ENCODE peak calls at places on chromosomes 6 and 20, in seven cellular contexts. V is HCT116, F is A549, M is ovary, U is heart left ventricle, E is adrenal gland, L is HepG2. N is an unnamed sample.

GRCh38 chr6:17115251-17116089 is 13.6 kb downstream of the STMND1 start:
- DNase-seq in V (peak; percentile 34), F (peak; percentile 13), M (no peak), U (no peak), E (peak; percentile 45), L (peak; percentile 47), N (peak; percentile 43)

GRCh38 chr6:68196645-68197044 is 438.4 kb upstream of the ADGRB3 start:
- DNase-seq in V (no peak), F (no peak), M (no peak), U (no peak), E (no peak), L (peak; percentile 10), N (no peak)

GRCh38 chr6:149919834-149920225 is 3.1 kb downstream of the RAET1G start:
- DNase-seq in V (no peak), F (no peak), M (peak; percentile 7), U (no peak), E (no peak), L (no peak), N (no peak)

GRCh38 chr6:127301199-127301700 is 34.6 kb downstream of the RNF146 start:
- DNase-seq in V (no peak), F (no peak), M (no peak), U (no peak), E (no peak), L (no peak), N (no peak)

GRCh38 chr20:61263084-61263695 is 11.1 kb downstream of the CDH4 start:
- DNase-seq in V (no peak), F (no peak), M (no peak), U (no peak), E (peak; percentile 40), L (no peak), N (no peak)

GRCh38 chr20:51331466-51331865 is 211.1 kb downstream of the NFATC2 start:
- DNase-seq in V (no peak), F (no peak), M (no peak), U (no peak), E (no peak), L (no peak), N (peak; percentile 72)

GRCh38 chr6:13923527-13924145 is 1.1 kb upstream of the RNF182 start:
- DNase-seq in V (no peak), F (peak; percentile 15), M (no peak), U (no peak), E (no peak), L (no peak), N (peak; percentile 79)

GRCh38 chr6:109984410-109984809 is 6.3 kb downstream of the GPR6 start:
- DNase-seq in V (no peak), F (no peak), M (no peak), U (no peak), E (no peak), L (no peak), N (no peak)

GRCh38 chr6:52725133-52725529 is 38.1 kb downstream of the GSTA2 start:
- DNase-seq in V (no peak), F (no peak), M (no peak), U (peak; percentile 34), E (peak; percentile 50), L (no peak), N (no peak)

GRCh38 chr6:144912474-144912873 is 627.3 kb downstream of the UTRN start:
- DNase-seq in V (no peak), F (no peak), M (no peak), U (no peak), E (no peak), L (no peak), N (peak; percentile 22)

GRCh38 chr20:57672164-57672563 is 37.7 kb downstream of the PMEPA1 start:
- DNase-seq in V (no peak), F (no peak), M (no peak), U (peak; percentile 76), E (peak; percentile 50), L (no peak), N (no peak)

GRCh38 chr6:21753571-21754108 is 160.1 kb downstream of the SOX4 start:
- DNase-seq in V (no peak), F (no peak), M (no peak), U (no peak), E (no peak), L (no peak), N (no peak)

GRCh38 chr6:28161410-28162079 is 19.9 kb downstream of the ZKSCAN8 start:
- DNase-seq in V (no peak), F (peak; percentile 25), M (peak; percentile 83), U (peak; percentile 76), E (peak; percentile 81), L (peak; percentile 79), N (peak; percentile 41)

GRCh38 chr20:41482647-41483552 is 116.3 kb upstream of the EMILIN3 start:
- DNase-seq in V (no peak), F (no peak), M (no peak), U (no peak), E (no peak), L (no peak), N (peak; percentile 35)

GRCh38 chr6:88870728-88871330 is 92.6 kb downstream of the RNGTT start:
- DNase-seq in V (peak; percentile 29), F (peak; percentile 3), M (no peak), U (no peak), E (peak; percentile 58), L (peak; percentile 50), N (no peak)

GRCh38 chr20:8356850-8357249 is 224.8 kb downstream of the PLCB1 start:
- DNase-seq in V (no peak), F (no peak), M (no peak), U (no peak), E (no peak), L (no peak), N (no peak)

GRCh38 chr6:19866900-19867627 is 29.9 kb downstream of the ID4 start:
- DNase-seq in V (peak; percentile 71), F (no peak), M (no peak), U (no peak), E (no peak), L (peak; percentile 18), N (peak; percentile 25)

GRCh38 chr6:47145212-47145611 is 103.1 kb upstream of the ADGRF1 start:
- DNase-seq in V (no peak), F (no peak), M (no peak), U (no peak), E (no peak), L (no peak), N (no peak)

GRCh38 chr6:52718535-52718934 is 44.7 kb downstream of the GSTA2 start:
- DNase-seq in V (no peak), F (no peak), M (no peak), U (no peak), E (no peak), L (no peak), N (no peak)

GRCh38 chr6:16619017-16619416 is 142.2 kb downstream of the ATXN1 start:
- DNase-seq in V (no peak), F (no peak), M (no peak), U (no peak), E (no peak), L (no peak), N (no peak)

GRCh38 chr6:75601608-75602163 is at the start of gene SENP6:
- DNase-seq in V (peak; percentile 27), F (peak; percentile 21), M (peak; percentile 86), U (peak; percentile 92), E (peak; percentile 79), L (peak; percentile 72), N (peak; percentile 68)

GRCh38 chr6:26366504-26366903 is 1.5 kb downstream of the BTN3A2 start:
- DNase-seq in V (no peak), F (no peak), M (no peak), U (no peak), E (no peak), L (no peak), N (no peak)

GRCh38 chr6:52557389-52558265 is 19.2 kb downstream of the TRAM2 start:
- DNase-seq in V (no peak), F (no peak), M (no peak), U (no peak), E (no peak), L (no peak), N (no peak)

GRCh38 chr6:15299430-15300131 is 53.7 kb downstream of the JARID2 start:
- DNase-seq in V (no peak), F (no peak), M (no peak), U (peak; percentile 63), E (peak; percentile 51), L (peak; percentile 60), N (no peak)

GRCh38 chr6:117512056-117512828 is 29.8 kb downstream of the DCBLD1 start:
- DNase-seq in V (no peak), F (no peak), M (no peak), U (no peak), E (no peak), L (no peak), N (no peak)

GRCh38 chr20:47225458-47225857 is 131.0 kb downstream of the ZMYND8 start:
- DNase-seq in V (no peak), F (no peak), M (no peak), U (no peak), E (no peak), L (no peak), N (no peak)
- TF ChIP-seq POLR2A in V (no peak), F (no peak), M (no peak), U (no peak), E (no peak), L (no peak), N (no peak)

GRCh38 chr20:407097-407952 is 774 bp upstream of the RBCK1 start:
- DNase-seq in V (peak; percentile 51), F (peak; percentile 91), M (peak; percentile 80), U (peak; percentile 85), E (peak; percentile 86), L (peak; percentile 95), N (peak; percentile 91)
- TF ChIP-seq POLR2A in V (peak; percentile 76), F (peak; percentile 74), M (peak; percentile 4), U (no peak), E (no peak), L (peak; percentile 98), N (peak; percentile 80)

GRCh38 chr6:41427642-41428401 is 92.4 kb downstream of the NCR2 start:
- DNase-seq in V (no peak), F (no peak), M (peak; percentile 56), U (peak; percentile 60), E (no peak), L (peak; percentile 65), N (peak; percentile 58)
- TF ChIP-seq POLR2A in V (no peak), F (no peak), M (no peak), U (no peak), E (no peak), L (no peak), N (no peak)

GRCh38 chr20:59572515-59572914 is 31.8 kb upstream of the PHACTR3 start:
- DNase-seq in V (no peak), F (no peak), M (no peak), U (no peak), E (no peak), L (no peak), N (no peak)
- TF ChIP-seq POLR2A in V (no peak), F (no peak), M (no peak), U (no peak), E (no peak), L (no peak), N (no peak)

DNA sequence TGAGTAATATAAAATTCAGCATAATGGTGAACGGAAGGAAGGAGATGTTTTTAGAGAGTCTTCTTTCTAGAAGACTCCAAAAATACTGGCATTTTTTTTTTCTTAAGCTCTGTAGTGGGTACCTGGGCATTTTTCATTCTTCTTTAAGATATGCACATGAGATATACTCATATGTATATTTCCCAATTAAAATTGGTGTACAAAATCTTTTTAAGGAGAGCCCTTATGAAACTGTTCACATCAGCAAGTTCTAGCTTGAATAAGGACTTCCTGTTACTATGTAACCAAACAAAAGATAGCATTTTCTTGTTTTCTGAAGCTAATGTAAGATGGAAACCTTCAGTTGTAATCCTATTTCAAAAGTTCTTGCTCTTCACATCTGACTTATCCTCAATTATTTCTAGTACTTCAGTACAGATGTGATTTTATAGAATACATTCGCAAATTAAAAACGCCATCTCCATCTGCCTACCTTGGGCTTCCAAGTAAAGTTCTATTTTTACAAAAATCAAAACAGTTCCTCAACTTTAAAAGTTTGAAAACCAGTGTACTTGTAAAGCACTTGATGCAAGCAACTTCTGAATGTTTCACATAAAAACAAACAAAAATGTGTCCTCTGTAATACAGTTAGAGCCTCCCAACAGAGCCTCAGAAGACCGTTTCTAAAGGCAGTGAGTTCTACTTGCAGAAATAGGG is 566 bp upstream of the MANEA start:
- DNase-seq in V (no peak), F (no peak), M (no peak), U (no peak), E (no peak), L (no peak), N (no peak)
- TF ChIP-seq POLR2A in V (no peak), F (no peak), M (no peak), U (no peak), E (no peak), L (no peak), N (no peak)